ENCODE peak calls at places on chromosomes 12 and 14, in eight cellular contexts. One of them, this sample, is unnamed.

GRCh38 chr12:75329918-75330826 is at the start of gene CAPS2:
- DNase-seq in ovary: peak; percentile 74
- DNase-seq in CD8-positive, alpha-beta memory T cell: peak; percentile 44
- DNase-seq in right atrium auricular region: peak; percentile 87
- DNase-seq in neuronal stem cell: peak; percentile 85
- DNase-seq in coronary artery: peak; percentile 84
- DNase-seq in endodermal cell: peak; percentile 97
- DNase-seq in Panc1: peak; percentile 36
- DNase-seq in this sample: peak; percentile 93

GRCh38 chr14:57247283-57247682 is 21.4 kb downstream of the EXOC5 start:
- DNase-seq in endodermal cell: no peak
- DNase-seq in coronary artery: no peak
- DNase-seq in Panc1: no peak
- DNase-seq in right atrium auricular region: no peak
- DNase-seq in ovary: no peak
- DNase-seq in neuronal stem cell: no peak
- DNase-seq in CD8-positive, alpha-beta memory T cell: no peak
- DNase-seq in this sample: no peak

GRCh38 chr14:67820428-67820881 is 876 bp downstream of the RAD51B start:
- DNase-seq in right atrium auricular region: no peak
- DNase-seq in CD8-positive, alpha-beta memory T cell: no peak
- DNase-seq in neuronal stem cell: no peak
- DNase-seq in endodermal cell: peak; percentile 54
- DNase-seq in ovary: no peak
- DNase-seq in Panc1: peak; percentile 39
- DNase-seq in coronary artery: no peak
- DNase-seq in this sample: no peak

GRCh38 chr12:6058481-6059161 is 65.8 kb downstream of the VWF start:
- DNase-seq in coronary artery: no peak
- DNase-seq in ovary: no peak
- DNase-seq in CD8-positive, alpha-beta memory T cell: no peak
- DNase-seq in neuronal stem cell: no peak
- DNase-seq in endodermal cell: peak; percentile 63
- DNase-seq in Panc1: no peak
- DNase-seq in right atrium auricular region: no peak
- DNase-seq in this sample: no peak

GRCh38 chr12:104454997-104455396 is 1.8 kb upstream of the CHST11 start:
- DNase-seq in right atrium auricular region: no peak
- DNase-seq in endodermal cell: no peak
- DNase-seq in coronary artery: no peak
- DNase-seq in neuronal stem cell: no peak
- DNase-seq in Panc1: no peak
- DNase-seq in ovary: no peak
- DNase-seq in CD8-positive, alpha-beta memory T cell: no peak
- DNase-seq in this sample: no peak

GRCh38 chr12:92199846-92200576 is 54.4 kb upstream of the BTG1 start:
- DNase-seq in Panc1: no peak
- DNase-seq in coronary artery: no peak
- DNase-seq in right atrium auricular region: no peak
- DNase-seq in endodermal cell: no peak
- DNase-seq in CD8-positive, alpha-beta memory T cell: no peak
- DNase-seq in neuronal stem cell: no peak
- DNase-seq in ovary: no peak
- DNase-seq in this sample: no peak

GRCh38 chr12:51048601-51049369 is 658 bp downstream of the LETMD1 start:
- DNase-seq in right atrium auricular region: no peak
- DNase-seq in neuronal stem cell: no peak
- DNase-seq in ovary: no peak
- DNase-seq in Panc1: no peak
- DNase-seq in coronary artery: no peak
- DNase-seq in endodermal cell: peak; percentile 62
- DNase-seq in CD8-positive, alpha-beta memory T cell: no peak
- DNase-seq in this sample: no peak

GRCh38 chr12:24252580-24252979 is 303.1 kb upstream of the SOX5 start:
- DNase-seq in CD8-positive, alpha-beta memory T cell: no peak
- DNase-seq in coronary artery: no peak
- DNase-seq in Panc1: no peak
- DNase-seq in neuronal stem cell: no peak
- DNase-seq in endodermal cell: no peak
- DNase-seq in ovary: no peak
- DNase-seq in right atrium auricular region: no peak
- DNase-seq in this sample: no peak

GRCh38 chr12:47190271-47190750 is 110.6 kb upstream of the AMIGO2 start:
- DNase-seq in Panc1: no peak
- DNase-seq in right atrium auricular region: no peak
- DNase-seq in neuronal stem cell: no peak
- DNase-seq in ovary: no peak
- DNase-seq in endodermal cell: peak; percentile 68
- DNase-seq in CD8-positive, alpha-beta memory T cell: no peak
- DNase-seq in coronary artery: no peak
- DNase-seq in this sample: no peak

GRCh38 chr12:52058631-52059324 is 7.5 kb downstream of the NR4A1 start:
- DNase-seq in coronary artery: peak; percentile 81
- DNase-seq in neuronal stem cell: no peak
- DNase-seq in right atrium auricular region: no peak
- DNase-seq in endodermal cell: no peak
- DNase-seq in Panc1: no peak
- DNase-seq in ovary: peak; percentile 82
- DNase-seq in CD8-positive, alpha-beta memory T cell: no peak
- DNase-seq in this sample: no peak

DNA sequence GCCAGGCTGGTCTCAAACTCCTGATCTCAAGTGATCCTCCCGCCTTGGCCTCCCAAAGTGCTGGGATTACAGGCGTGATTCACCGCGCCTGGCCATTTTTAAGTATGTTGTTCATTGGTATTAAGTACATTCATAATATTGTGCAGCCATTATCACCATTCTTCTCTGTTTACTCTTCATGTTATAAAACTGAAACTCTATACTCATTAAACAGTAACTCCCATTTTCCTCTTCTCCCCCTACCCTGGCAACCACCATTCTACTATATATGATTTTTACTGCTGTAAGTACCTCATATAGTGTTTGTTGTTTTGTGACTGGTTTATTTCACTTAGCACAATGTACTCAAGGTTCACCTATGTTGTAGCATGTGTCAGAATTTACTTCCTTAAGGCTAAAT is 23.1 kb downstream of the METAP2 start:
- DNase-seq in Panc1: no peak
- DNase-seq in CD8-positive, alpha-beta memory T cell: no peak
- DNase-seq in right atrium auricular region: no peak
- DNase-seq in neuronal stem cell: no peak
- DNase-seq in ovary: no peak
- DNase-seq in coronary artery: no peak
- DNase-seq in endodermal cell: no peak
- DNase-seq in this sample: no peak
- H3K4me3 ChIP-seq in Panc1: no peak overlapping the region
- H3K4me3 ChIP-seq in CD8-positive, alpha-beta memory T cell: no peak overlapping the region
- H3K4me3 ChIP-seq in right atrium auricular region: no peak overlapping the region
- H3K4me3 ChIP-seq in neuronal stem cell: no peak overlapping the region
- H3K4me3 ChIP-seq in ovary: no peak overlapping the region
- H3K4me3 ChIP-seq in coronary artery: no peak overlapping the region
- H3K4me3 ChIP-seq in endodermal cell: no peak overlapping the region
- H3K4me3 ChIP-seq in this sample: no peak overlapping the region

GRCh38 chr12:57780284-57780897 is 2.2 kb upstream of the TSFM start:
- DNase-seq in endodermal cell: no peak
- DNase-seq in CD8-positive, alpha-beta memory T cell: no peak
- DNase-seq in neuronal stem cell: no peak
- DNase-seq in coronary artery: no peak
- DNase-seq in ovary: no peak
- DNase-seq in Panc1: no peak
- DNase-seq in right atrium auricular region: no peak
- DNase-seq in this sample: no peak
- H3K27ac ChIP-seq in endodermal cell: no peak overlapping the region
- H3K27ac ChIP-seq in CD8-positive, alpha-beta memory T cell: no peak overlapping the region
- H3K27ac ChIP-seq in neuronal stem cell: no peak overlapping the region
- H3K27ac ChIP-seq in coronary artery: no peak overlapping the region
- H3K27ac ChIP-seq in ovary: no peak overlapping the region
- H3K27ac ChIP-seq in Panc1: no peak overlapping the region
- H3K27ac ChIP-seq in right atrium auricular region: no peak overlapping the region
- H3K27ac ChIP-seq in this sample: no peak overlapping the region

DNA sequence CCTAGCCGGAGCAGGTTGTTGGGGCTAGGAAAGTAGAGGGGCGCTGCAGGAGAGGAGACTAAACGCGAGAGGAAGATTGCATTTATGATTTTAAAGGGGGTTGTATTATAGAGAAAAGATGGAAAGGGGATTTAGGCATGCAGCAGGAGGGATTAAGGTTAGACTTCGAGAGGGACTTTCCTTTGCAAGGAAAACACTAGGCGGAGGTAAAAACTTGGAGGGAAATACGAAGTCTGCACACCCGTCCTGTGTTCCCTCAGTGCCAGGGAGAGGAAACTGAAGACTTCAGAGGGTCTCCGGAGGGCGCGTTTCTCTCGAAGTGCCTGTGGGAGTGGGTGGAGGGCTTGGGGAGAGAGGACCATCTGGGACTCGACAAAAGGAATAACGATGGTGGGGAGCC is 433 bp upstream of the PPP1R1A start:
- DNase-seq in neuronal stem cell: no peak
- DNase-seq in coronary artery: no peak
- DNase-seq in endodermal cell: no peak
- DNase-seq in right atrium auricular region: no peak
- DNase-seq in CD8-positive, alpha-beta memory T cell: no peak
- DNase-seq in ovary: no peak
- DNase-seq in Panc1: no peak
- DNase-seq in this sample: no peak
- H3K4me3 ChIP-seq in neuronal stem cell: no peak overlapping the region
- H3K4me3 ChIP-seq in coronary artery: peak overlapping the region; percentile 82
- H3K4me3 ChIP-seq in endodermal cell: peak overlapping the region; percentile 77
- H3K4me3 ChIP-seq in right atrium auricular region: peak overlapping the region; percentile 58
- H3K4me3 ChIP-seq in CD8-positive, alpha-beta memory T cell: no peak overlapping the region
- H3K4me3 ChIP-seq in ovary: peak overlapping the region; percentile 48
- H3K4me3 ChIP-seq in Panc1: peak overlapping the region; percentile 16
- H3K4me3 ChIP-seq in this sample: peak overlapping the region; percentile 67

GRCh38 chr12:19970826-19971225 is 397.5 kb upstream of the PDE3A start:
- DNase-seq in endodermal cell: no peak
- DNase-seq in neuronal stem cell: no peak
- DNase-seq in ovary: no peak
- DNase-seq in CD8-positive, alpha-beta memory T cell: no peak
- DNase-seq in right atrium auricular region: no peak
- DNase-seq in coronary artery: no peak
- DNase-seq in Panc1: no peak
- DNase-seq in this sample: no peak

GRCh38 chr12:19971881-19972280 is 396.5 kb upstream of the PDE3A start:
- DNase-seq in right atrium auricular region: no peak
- DNase-seq in endodermal cell: no peak
- DNase-seq in CD8-positive, alpha-beta memory T cell: no peak
- DNase-seq in neuronal stem cell: no peak
- DNase-seq in coronary artery: no peak
- DNase-seq in ovary: no peak
- DNase-seq in Panc1: no peak
- DNase-seq in this sample: no peak

GRCh38 chr12:19971396-19971802 is 396.9 kb upstream of the PDE3A start:
- DNase-seq in endodermal cell: peak; percentile 90
- DNase-seq in Panc1: no peak
- DNase-seq in neuronal stem cell: peak; percentile 18
- DNase-seq in CD8-positive, alpha-beta memory T cell: no peak
- DNase-seq in coronary artery: no peak
- DNase-seq in ovary: no peak
- DNase-seq in right atrium auricular region: no peak
- DNase-seq in this sample: no peak

GRCh38 chr12:19969476-19969875 is 398.9 kb upstream of the PDE3A start:
- DNase-seq in Panc1: no peak
- DNase-seq in endodermal cell: no peak
- DNase-seq in neuronal stem cell: no peak
- DNase-seq in coronary artery: no peak
- DNase-seq in right atrium auricular region: no peak
- DNase-seq in CD8-positive, alpha-beta memory T cell: no peak
- DNase-seq in ovary: no peak
- DNase-seq in this sample: no peak

DNA sequence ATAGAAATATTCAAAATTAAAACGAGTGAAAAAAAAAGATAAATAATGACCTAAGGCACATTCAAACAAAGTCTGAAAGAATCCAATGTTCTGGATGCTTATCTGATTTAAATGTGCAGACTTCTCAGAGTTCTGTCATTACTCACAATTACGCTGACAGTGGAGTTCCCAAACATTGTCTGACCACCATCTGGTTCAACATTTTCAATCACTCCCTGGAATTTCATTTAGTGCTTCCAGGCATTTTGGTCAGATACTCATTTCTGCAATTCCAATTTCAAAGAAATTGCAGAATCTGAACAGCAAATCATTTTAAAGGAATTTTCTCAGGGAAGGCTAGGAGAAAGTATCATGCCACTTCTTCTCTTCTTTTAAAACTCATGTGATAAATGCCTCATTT is 398.2 kb upstream of the PDE3A start:
- DNase-seq in right atrium auricular region: no peak
- DNase-seq in coronary artery: no peak
- DNase-seq in neuronal stem cell: no peak
- DNase-seq in ovary: no peak
- DNase-seq in CD8-positive, alpha-beta memory T cell: no peak
- DNase-seq in Panc1: no peak
- DNase-seq in endodermal cell: no peak
- DNase-seq in this sample: no peak
- H3K27ac ChIP-seq in right atrium auricular region: no peak overlapping the region
- H3K27ac ChIP-seq in coronary artery: no peak overlapping the region
- H3K27ac ChIP-seq in neuronal stem cell: no peak overlapping the region
- H3K27ac ChIP-seq in ovary: no peak overlapping the region
- H3K27ac ChIP-seq in CD8-positive, alpha-beta memory T cell: no peak overlapping the region
- H3K27ac ChIP-seq in Panc1: no peak overlapping the region
- H3K27ac ChIP-seq in endodermal cell: peak overlapping the region; percentile 71
- H3K27ac ChIP-seq in this sample: no peak overlapping the region